ENCODE peak calls at places on chromosomes 6 and 20, in six cellular contexts. N is esophagus squamous epithelium, O is lower lobe of right lung, W is tibial artery, S is heart right ventricle, U is cardiac muscle cell. J is an unnamed sample. For H3K4me1, the result is how much of the 10 kb centered on the place peaks cover.

GRCh38 chr20:728022-728944 is 40.0 kb downstream of the SLC52A3 start:
- DNase-seq in N (no peak), O (peak), W (no peak), S (peak), U (peak), J (peak)

GRCh38 chr6:20454201-20454824 is 52.6 kb downstream of the E2F3 start:
- DNase-seq in N (no peak), O (no peak), W (no peak), S (no peak), U (no peak), J (no peak)

GRCh38 chr20:40207618-40208017 is 481.4 kb downstream of the MAFB start:
- DNase-seq in N (no peak), O (no peak), W (no peak), S (no peak), U (peak), J (no peak)

GRCh38 chr6:154502564-154502963 is 7.9 kb downstream of the CNKSR3 start:
- DNase-seq in N (no peak), O (no peak), W (no peak), S (no peak), U (no peak), J (no peak)

GRCh38 chr6:44161997-44162338 is 3.3 kb downstream of the CAPN11 start:
- DNase-seq in N (no peak), O (no peak), W (no peak), S (no peak), U (no peak), J (peak)

GRCh38 chr6:108616973-108617372 is 56.3 kb downstream of the FOXO3 start:
- DNase-seq in N (no peak), O (no peak), W (no peak), S (no peak), U (no peak), J (no peak)

GRCh38 chr6:45500924-45501816 is 123.4 kb upstream of the SUPT3H start:
- DNase-seq in N (no peak), O (no peak), W (no peak), S (no peak), U (no peak), J (no peak)

GRCh38 chr6:163554663-163555062 is 140.1 kb downstream of the QKI start:
- DNase-seq in N (no peak), O (peak), W (peak), S (no peak), U (peak), J (peak)

GRCh38 chr6:149897015-149897697 is 757 bp downstream of the RAET1E start:
- DNase-seq in N (peak), O (peak), W (peak), S (peak), U (peak), J (peak)

GRCh38 chr6:37303091-37303620 is 45.2 kb upstream of the TMEM217 start:
- DNase-seq in N (no peak), O (no peak), W (no peak), S (no peak), U (no peak), J (no peak)

GRCh38 chr20:25195962-25196700 is 619 bp downstream of the ENTPD6 start:
- DNase-seq in N (no peak), O (peak), W (no peak), S (no peak), U (no peak), J (no peak)

GRCh38 chr20:17518339-17519052 is 12.7 kb downstream of the BFSP1 start:
- DNase-seq in N (no peak), O (peak), W (no peak), S (no peak), U (no peak), J (peak)

GRCh38 chr6:21634582-21634981 is 41.0 kb downstream of the SOX4 start:
- DNase-seq in N (no peak), O (no peak), W (no peak), S (no peak), U (peak), J (peak)

GRCh38 chr6:31578461-31579118 is 3.2 kb downstream of the TNF start:
- DNase-seq in N (no peak), O (no peak), W (no peak), S (no peak), U (no peak), J (no peak)

GRCh38 chr6:112298816-112299281 is 44.5 kb upstream of the LAMA4 start:
- DNase-seq in N (no peak), O (no peak), W (no peak), S (no peak), U (peak), J (peak)

GRCh38 chr20:48773837-48774418 is 53.9 kb downstream of the PREX1 start:
- DNase-seq in N (no peak), O (peak), W (no peak), S (no peak), U (peak), J (no peak)

GRCh38 chr6:170108456-170108855 is 182.4 kb downstream of the DLL1 start:
- DNase-seq in N (no peak), O (no peak), W (peak), S (peak), U (no peak), J (no peak)

GRCh38 chr6:157065366-157065765 is 258.0 kb downstream of the TMEM242 start:
- DNase-seq in N (no peak), O (no peak), W (no peak), S (no peak), U (no peak), J (no peak)

GRCh38 chr6:38517005-38517404 is 122.7 kb downstream of the BTBD9 start:
- DNase-seq in N (no peak), O (no peak), W (no peak), S (no peak), U (no peak), J (no peak)

GRCh38 chr6:130405549-130405948 is 39.7 kb downstream of the TMEM200A start:
- DNase-seq in N (no peak), O (no peak), W (no peak), S (no peak), U (no peak), J (no peak)

GRCh38 chr6:154868143-154868594 is 126.9 kb upstream of the TIAM2 start:
- DNase-seq in N (no peak), O (no peak), W (no peak), S (no peak), U (peak), J (peak)

GRCh38 chr6:81843302-81843701 is 90.8 kb upstream of the TENT5A start:
- DNase-seq in N (no peak), O (no peak), W (no peak), S (no peak), U (no peak), J (peak)

GRCh38 chr20:34798871-34799270 is 26.6 kb downstream of the NCOA6 start:
- DNase-seq in N (no peak), O (no peak), W (no peak), S (no peak), U (no peak), J (no peak)

GRCh38 chr6:150327117-150327774 is 41.6 kb upstream of the IYD start:
- DNase-seq in N (no peak), O (no peak), W (no peak), S (peak), U (no peak), J (no peak)

GRCh38 chr20:59452856-59453255 is 151.5 kb upstream of the PHACTR3 start:
- DNase-seq in N (no peak), O (no peak), W (no peak), S (no peak), U (no peak), J (no peak)

GRCh38 chr6:9583946-9584345 is 830.9 kb downstream of the TFAP2A start:
- DNase-seq in N (no peak), O (no peak), W (no peak), S (no peak), U (peak), J (no peak)

GRCh38 chr6:35445691-35446090 is 6.4 kb upstream of the FANCE start:
- DNase-seq in N (no peak), O (no peak), W (no peak), S (no peak), U (peak), J (peak)

GRCh38 chr6:11412011-11412424 is 125.5 kb upstream of the TMEM170B start:
- DNase-seq in N (no peak), O (no peak), W (no peak), S (no peak), U (peak), J (peak)

GRCh38 chr6:117072781-117073180 is 192.6 kb upstream of the VGLL2 start:
- DNase-seq in N (no peak), O (no peak), W (no peak), S (no peak), U (no peak), J (peak)

GRCh38 chr6:148851683-148852556 is 105.1 kb downstream of the UST start:
- DNase-seq in N (no peak), O (no peak), W (no peak), S (no peak), U (no peak), J (no peak)

GRCh38 chr20:36709126-36709525 is 36.8 kb downstream of the NDRG3 start:
- DNase-seq in N (no peak), O (no peak), W (no peak), S (no peak), U (no peak), J (no peak)

GRCh38 chr20:10524034-10524476 is 89.0 kb downstream of the SLX4IP start:
- DNase-seq in N (no peak), O (no peak), W (peak), S (peak), U (peak), J (peak)

GRCh38 chr6:158742988-158743651 is 76.0 kb downstream of the EZR start:
- DNase-seq in N (no peak), O (no peak), W (no peak), S (no peak), U (no peak), J (no peak)
- H3K4me1 ChIP-seq in N (under half), O (under half), W (under half), S (under half), U (under half), J (under half)

GRCh38 chr6:70388814-70389213 is 24.5 kb upstream of the FAM135A start:
- DNase-seq in N (no peak), O (no peak), W (no peak), S (no peak), U (no peak), J (no peak)

GRCh38 chr6:70390067-70390466 is 23.2 kb upstream of the FAM135A start:
- DNase-seq in N (no peak), O (no peak), W (no peak), S (no peak), U (no peak), J (no peak)

GRCh38 chr6:70389261-70389660 is 24.0 kb upstream of the FAM135A start:
- DNase-seq in N (no peak), O (no peak), W (no peak), S (no peak), U (no peak), J (no peak)

GRCh38 chr6:70394518-70395300 is 18.6 kb upstream of the FAM135A start:
- DNase-seq in N (no peak), O (peak), W (no peak), S (no peak), U (no peak), J (no peak)

GRCh38 chr6:70391513-70391912 is 21.8 kb upstream of the FAM135A start:
- DNase-seq in N (no peak), O (no peak), W (no peak), S (no peak), U (no peak), J (no peak)
- H3K4me1 ChIP-seq in N (under half), O (under half), W (under half), S (under half), U (under half), J (under half)

DNA sequence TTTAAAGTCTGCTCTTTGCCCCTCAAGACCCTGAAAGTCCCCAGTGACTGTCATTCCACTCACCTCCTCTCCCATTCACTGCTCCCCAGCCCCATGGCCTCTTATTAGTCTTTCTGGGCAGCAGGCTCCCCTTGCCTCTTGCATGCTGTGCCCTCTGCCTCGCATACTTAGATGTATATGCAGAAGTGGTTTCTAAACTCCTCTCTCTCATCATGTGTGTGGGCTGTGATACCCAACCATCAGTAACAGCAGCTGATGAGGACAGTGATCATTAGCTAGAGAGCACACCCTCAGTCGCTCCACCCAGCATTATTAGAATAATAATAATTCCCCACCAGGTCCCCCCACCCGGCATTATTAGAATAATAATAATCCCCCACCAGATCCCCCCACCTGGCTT is 14.5 kb downstream of the PKIG start:
- DNase-seq in N (no peak), O (no peak), W (peak), S (no peak), U (no peak), J (no peak)
- H3K4me1 ChIP-seq in N (half or more), O (half or more), W (half or more), S (half or more), U (under half), J (under half)

GRCh38 chr6:24935753-24936152 is at the start of gene RIPOR2:
- DNase-seq in N (peak), O (peak), W (no peak), S (no peak), U (no peak), J (no peak)
- H3K4me1 ChIP-seq in N (under half), O (under half), W (under half), S (under half), U (under half), J (under half)

GRCh38 chr6:137171053-137171374 is 2.4 kb downstream of the IL22RA2 start:
- DNase-seq in N (no peak), O (no peak), W (no peak), S (no peak), U (no peak), J (no peak)

GRCh38 chr6:137170266-137171052 is 3.0 kb downstream of the IL22RA2 start:
- DNase-seq in N (no peak), O (no peak), W (no peak), S (no peak), U (no peak), J (no peak)

GRCh38 chr6:137171824-137172733 is 1.4 kb downstream of the IL22RA2 start:
- DNase-seq in N (no peak), O (no peak), W (no peak), S (no peak), U (no peak), J (no peak)

GRCh38 chr6:137173501-137173900 is at the start of gene IL22RA2:
- DNase-seq in N (no peak), O (no peak), W (no peak), S (no peak), U (no peak), J (no peak)

GRCh38 chr6:137172734-137173431 is 561 bp downstream of the IL22RA2 start:
- DNase-seq in N (no peak), O (no peak), W (no peak), S (no peak), U (no peak), J (no peak)
- H3K4me1 ChIP-seq in N (under half), O (under half), W (under half), S (under half), U (under half), J (under half)